ENCODE peak calls at places on chromosomes 6 and 20, in ten cellular contexts. U, X, L, D, T, I, O, V, F and Y are unnamed samples.

GRCh38 chr6:23690650-23691049 is 435.4 kb upstream of the NRSN1 start:
- DNase-seq in L (no peak), D (no peak), X (no peak), V (no peak), U (no peak), I (no peak), F (no peak), T (no peak), O (no peak), Y (no peak)

GRCh38 chr6:116191881-116192280 is 62.0 kb downstream of the TSPYL4 start:
- DNase-seq in V (no peak), F (no peak), D (no peak), I (no peak), U (no peak), O (no peak), L (no peak), X (no peak), T (no peak), Y (no peak)

GRCh38 chr6:98203170-98203806 is 631.1 kb upstream of the POU3F2 start:
- DNase-seq in V (no peak), I (no peak), T (peak; percentile 73), U (no peak), F (peak; percentile 5), O (no peak), X (no peak), L (peak; percentile 2), D (no peak), Y (no peak)

GRCh38 chr6:82862543-82862942 is 203.1 kb downstream of the UBE3D start:
- DNase-seq in T (no peak), V (no peak), L (peak; percentile 70), U (no peak), X (no peak), O (no peak), D (no peak), I (no peak), F (no peak), Y (no peak)

GRCh38 chr6:53615633-53616449 is 49.7 kb downstream of the KLHL31 start:
- DNase-seq in O (no peak), X (no peak), L (peak; percentile 56), F (no peak), V (no peak), T (no peak), U (no peak), D (no peak), I (no peak), Y (no peak)

GRCh38 chr20:50296450-50297375 is 106.1 kb downstream of the CEBPB start:
- DNase-seq in U (no peak), X (no peak), T (no peak), L (no peak), O (no peak), V (no peak), F (no peak), I (peak; percentile 72), D (no peak), Y (no peak)

GRCh38 chr6:113860165-113860955 is 3.2 kb downstream of the MARCKS start:
- DNase-seq in X (no peak), T (peak; percentile 8), L (peak; percentile 63), V (no peak), D (peak; percentile 70), F (peak; percentile 4), O (peak; percentile 24), I (peak; percentile 83), U (peak; percentile 11), Y (no peak)

GRCh38 chr20:51500936-51501335 is 41.6 kb downstream of the NFATC2 start:
- DNase-seq in L (no peak), U (no peak), X (no peak), D (peak; percentile 44), I (no peak), V (no peak), T (no peak), F (no peak), O (no peak), Y (no peak)

GRCh38 chr6:166202321-166202733 is 34.7 kb upstream of the TBXT start:
- DNase-seq in I (no peak), F (peak; percentile 32), L (no peak), V (no peak), X (peak; percentile 31), D (no peak), U (peak; percentile 44), O (no peak), T (no peak), Y (peak; percentile 44)

GRCh38 chr20:54063998-54064676 is 6.3 kb downstream of the BCAS1 start:
- DNase-seq in D (no peak), F (no peak), T (no peak), L (no peak), O (no peak), I (no peak), U (peak; percentile 31), X (no peak), V (no peak), Y (no peak)

GRCh38 chr6:36114798-36115408 is 15.4 kb upstream of the MAPK13 start:
- DNase-seq in D (no peak), X (peak; percentile 61), U (no peak), F (no peak), O (no peak), I (no peak), V (no peak), L (no peak), T (no peak), Y (no peak)

GRCh38 chr20:8018928-8019177 is 708 bp downstream of the TMX4 start:
- DNase-seq in O (no peak), U (no peak), L (peak; percentile 41), V (no peak), I (no peak), F (no peak), X (no peak), D (no peak), T (peak; percentile 53), Y (no peak)
- TF ChIP-seq CTCF in O (no peak), U (peak; percentile 24), L (no peak), V (no peak), I (no peak), F (no peak), X (peak; percentile 11), D (no peak), T (no peak), Y (no peak)

GRCh38 chr20:11041396-11041795 is 367.6 kb upstream of the JAG1 start:
- DNase-seq in U (no peak), V (no peak), O (no peak), L (no peak), T (no peak), X (no peak), F (no peak), I (no peak), D (no peak), Y (no peak)
- TF ChIP-seq CTCF in U (no peak), V (no peak), O (no peak), L (no peak), T (no peak), X (no peak), F (no peak), I (no peak), D (no peak), Y (no peak)

GRCh38 chr6:130076512-130076911 is 58.1 kb downstream of the L3MBTL3 start:
- DNase-seq in I (no peak), X (no peak), O (no peak), D (no peak), L (peak; percentile 55), V (no peak), U (no peak), F (no peak), T (no peak), Y (no peak)
- TF ChIP-seq CTCF in I (no peak), X (no peak), O (no peak), D (peak; percentile 55), L (peak; percentile 38), V (peak; percentile 44), U (peak; percentile 32), F (no peak), T (no peak), Y (peak; percentile 24)

DNA sequence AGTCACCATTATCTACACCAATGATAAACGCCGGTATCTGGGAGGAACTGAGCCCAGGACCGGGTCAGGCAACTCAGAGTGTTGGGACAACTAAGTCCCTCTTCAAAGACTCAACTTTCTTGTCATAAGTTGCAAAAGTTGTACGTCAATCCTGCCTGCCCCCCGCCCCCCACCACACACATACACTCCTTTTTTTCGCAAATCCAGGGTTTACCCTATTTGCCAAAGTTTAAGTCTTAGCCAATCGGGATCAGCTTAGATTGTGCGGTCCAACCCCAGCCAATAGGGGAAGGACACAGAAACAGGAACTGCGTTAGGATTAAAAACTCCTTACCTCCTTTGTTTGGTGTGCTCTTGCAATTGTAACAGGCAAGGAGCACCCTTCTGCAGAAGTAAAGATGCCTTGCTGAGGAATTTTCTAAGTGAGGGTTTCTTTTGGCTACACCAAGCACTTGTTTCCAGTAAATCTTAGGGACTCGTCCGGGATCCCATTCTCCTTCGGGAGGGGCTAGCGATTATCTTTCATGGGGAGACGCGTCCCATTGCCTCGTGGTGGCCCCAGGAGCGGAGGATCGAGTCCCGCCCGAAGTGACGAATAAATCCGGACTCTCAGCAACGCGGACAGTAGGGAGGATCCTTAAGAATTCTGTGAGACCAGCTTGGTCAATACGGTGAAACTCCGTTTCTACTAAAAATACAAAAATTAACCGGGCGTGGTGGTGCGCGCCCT is 69.3 kb upstream of the PRSS16 start:
- DNase-seq in D (peak; percentile 87), L (peak; percentile 92), V (peak; percentile 84), U (peak; percentile 14), F (peak; percentile 45), X (peak; percentile 51), I (no peak), O (peak; percentile 42), T (peak; percentile 56), Y (peak; percentile 24)
- TF ChIP-seq CTCF in D (peak; percentile 11), L (no peak), V (no peak), U (no peak), F (no peak), X (no peak), I (no peak), O (no peak), T (no peak), Y (no peak)